ENCODE peak calls at places on chromosomes 5 and 9, in ten cellular contexts. Y, I, A, Z, S, E, Q, C, U and X are unnamed samples.
A peak's percentile ranks its signal among the peaks of the same experiment; 100 is the strongest.

GRCh38 chr5:33430983-33431382 is 9.8 kb upstream of the TARS1 start:
- DNase-seq in Y (no peak), I (no peak), A (no peak), Z (no peak), S (no peak), E (no peak), Q (no peak), C (no peak), U (no peak), X (no peak)

GRCh38 chr9:122374885-122375420 is 4.1 kb downstream of the PTGS1 start:
- DNase-seq in Y (peak; percentile 46), I (peak; percentile 88), A (peak; percentile 68), Z (no peak), S (no peak), E (no peak), Q (no peak), C (no peak), U (no peak), X (no peak)

GRCh38 chr5:58765058-58765457 is 182.2 kb downstream of the RAB3C start:
- DNase-seq in Y (no peak), I (no peak), A (no peak), Z (no peak), S (no peak), E (no peak), Q (no peak), C (no peak), U (no peak), X (no peak)

GRCh38 chr9:87381050-87381711 is 116.5 kb upstream of the DAPK1 start:
- DNase-seq in Y (no peak), I (no peak), A (peak; percentile 86), Z (no peak), S (no peak), E (no peak), Q (no peak), C (no peak), U (no peak), X (no peak)

GRCh38 chr5:113190347-113190746 is 213.7 kb downstream of the DCP2 start:
- DNase-seq in Y (no peak), I (no peak), A (no peak), Z (no peak), S (no peak), E (no peak), Q (no peak), C (no peak), U (no peak), X (no peak)

GRCh38 chr9:88642333-88642732 is 107.4 kb downstream of the NXNL2 start:
- DNase-seq in Y (no peak), I (no peak), A (no peak), Z (no peak), S (no peak), E (no peak), Q (no peak), C (no peak), U (no peak), X (no peak)

GRCh38 chr9:135479469-135480052 is at the start of gene PPP1R26:
- DNase-seq in Y (no peak), I (no peak), A (no peak), Z (no peak), S (no peak), E (no peak), Q (no peak), C (no peak), U (no peak), X (no peak)

GRCh38 chr5:118692811-118693342 is 295.5 kb downstream of the DTWD2 start:
- DNase-seq in Y (no peak), I (no peak), A (no peak), Z (no peak), S (no peak), E (no peak), Q (no peak), C (no peak), U (no peak), X (no peak)

GRCh38 chr5:142981886-142982820 is 212.0 kb downstream of the ARHGAP26 start:
- DNase-seq in Y (peak; percentile 75), I (peak; percentile 80), A (peak; percentile 84), Z (no peak), S (no peak), E (no peak), Q (no peak), C (no peak), U (peak; percentile 30), X (peak; percentile 19)

GRCh38 chr9:126883636-126884035 is 23.2 kb downstream of the ZBTB34 start:
- DNase-seq in Y (no peak), I (no peak), A (no peak), Z (no peak), S (no peak), E (no peak), Q (no peak), C (no peak), U (no peak), X (no peak)

GRCh38 chr5:10576121-10576789 is 12.4 kb downstream of the ANKRD33B start:
- DNase-seq in Y (no peak), I (no peak), A (no peak), Z (no peak), S (no peak), E (no peak), Q (no peak), C (no peak), U (no peak), X (no peak)

GRCh38 chr5:88823201-88823600 is 59.8 kb downstream of the MEF2C start:
- DNase-seq in Y (no peak), I (no peak), A (no peak), Z (no peak), S (no peak), E (no peak), Q (no peak), C (no peak), U (no peak), X (no peak)

GRCh38 chr5:127294829-127295228 is 4.2 kb downstream of the MEGF10 start:
- DNase-seq in Y (no peak), I (no peak), A (no peak), Z (no peak), S (no peak), E (no peak), Q (no peak), C (no peak), U (no peak), X (no peak)

GRCh38 chr9:108855888-108856287 is at the start of gene ACTL7B:
- DNase-seq in Y (no peak), I (no peak), A (no peak), Z (no peak), S (no peak), E (no peak), Q (no peak), C (no peak), U (no peak), X (no peak)

GRCh38 chr5:138539791-138540190 is 3.2 kb downstream of the ETF1 start:
- DNase-seq in Y (no peak), I (no peak), A (no peak), Z (no peak), S (no peak), E (no peak), Q (no peak), C (no peak), U (no peak), X (no peak)

GRCh38 chr9:98380065-98380681 is 124.7 kb upstream of the TBC1D2 start:
- DNase-seq in Y (peak; percentile 8), I (no peak), A (peak; percentile 48), Z (peak; percentile 32), S (no peak), E (no peak), Q (peak; percentile 18), C (no peak), U (peak; percentile 2), X (no peak)

GRCh38 chr5:128407956-128408355 is 130.1 kb downstream of the FBN2 start:
- DNase-seq in Y (no peak), I (no peak), A (no peak), Z (no peak), S (no peak), E (no peak), Q (no peak), C (no peak), U (no peak), X (no peak)

GRCh38 chr9:36738318-36738975 is 165.8 kb downstream of the MELK start:
- DNase-seq in Y (no peak), I (no peak), A (no peak), Z (no peak), S (no peak), E (no peak), Q (no peak), C (no peak), U (no peak), X (no peak)

GRCh38 chr5:141245250-141245717 is at the start of gene PCDHB15:
- DNase-seq in Y (peak; percentile 8), I (no peak), A (no peak), Z (no peak), S (peak; percentile 11), E (peak; percentile 22), Q (no peak), C (peak; percentile 12), U (peak; percentile 64), X (no peak)

GRCh38 chr9:124214596-124215550 is 42.9 kb upstream of the NEK6 start:
- DNase-seq in Y (no peak), I (peak; percentile 21), A (no peak), Z (no peak), S (no peak), E (peak; percentile 7), Q (no peak), C (no peak), U (no peak), X (no peak)

GRCh38 chr5:68823301-68823700 is 270.5 kb upstream of the SLC30A5 start:
- DNase-seq in Y (no peak), I (no peak), A (no peak), Z (no peak), S (no peak), E (no peak), Q (no peak), C (no peak), U (no peak), X (no peak)

GRCh38 chr9:93159601-93160418 is 24.1 kb upstream of the WNK2 start:
- DNase-seq in Y (peak; percentile 66), I (peak; percentile 93), A (peak; percentile 87), Z (peak; percentile 81), S (peak; percentile 83), E (peak; percentile 78), Q (peak; percentile 75), C (peak; percentile 52), U (peak; percentile 80), X (peak; percentile 94)

GRCh38 chr5:156208271-156208670 is 118.7 kb upstream of the SGCD start:
- DNase-seq in Y (no peak), I (no peak), A (peak; percentile 1), Z (no peak), S (no peak), E (no peak), Q (no peak), C (no peak), U (peak; percentile 4), X (no peak)

GRCh38 chr5:39072915-39073758 is 1.1 kb downstream of the RICTOR start:
- DNase-seq in Y (peak; percentile 78), I (peak; percentile 57), A (peak; percentile 52), Z (peak; percentile 35), S (peak; percentile 56), E (peak; percentile 91), Q (peak; percentile 81), C (peak; percentile 51), U (peak; percentile 79), X (peak; percentile 77)

GRCh38 chr5:139886213-139886612 is 90.6 kb downstream of the PSD2 start:
- DNase-seq in Y (no peak), I (no peak), A (no peak), Z (no peak), S (no peak), E (no peak), Q (no peak), C (no peak), U (no peak), X (no peak)

GRCh38 chr5:81838307-81838906 is 87.5 kb upstream of the SSBP2 start:
- DNase-seq in Y (peak; percentile 34), I (no peak), A (peak; percentile 78), Z (no peak), S (no peak), E (no peak), Q (no peak), C (peak; percentile 17), U (peak; percentile 69), X (no peak)

GRCh38 chr5:138805096-138805495 is 51.9 kb downstream of the CTNNA1 start:
- DNase-seq in Y (no peak), I (no peak), A (no peak), Z (no peak), S (no peak), E (no peak), Q (no peak), C (no peak), U (no peak), X (no peak)

GRCh38 chr9:77011973-77012817 is 7.3 kb upstream of the FOXB2 start:
- DNase-seq in Y (peak; percentile 54), I (peak; percentile 70), A (peak; percentile 48), Z (no peak), S (peak; percentile 82), E (peak; percentile 72), Q (no peak), C (peak; percentile 42), U (peak; percentile 85), X (peak; percentile 78)